ENCODE peak calls at places on chromosomes 13 and 19, in four cellular contexts. One of them, this sample, is unnamed.

GRCh38 chr13:46667687-46668281 is 114.8 kb downstream of the LRCH1 start:
- DNase-seq in K562: no peak
- DNase-seq in GM12878: no peak
- DNase-seq in H1: no peak
- DNase-seq in this sample: no peak

GRCh38 chr13:71218960-71219359 is 648.0 kb downstream of the DACH1 start:
- DNase-seq in K562: no peak
- DNase-seq in GM12878: no peak
- DNase-seq in H1: no peak
- DNase-seq in this sample: peak; percentile 7

GRCh38 chr19:50309396-50310125 is 19.6 kb downstream of the KCNC3 start:
- DNase-seq in K562: peak; percentile 62
- DNase-seq in GM12878: no peak
- DNase-seq in H1: no peak
- DNase-seq in this sample: no peak

GRCh38 chr13:50171585-50172282 is 156.5 kb downstream of the KCNRG start:
- DNase-seq in K562: no peak
- DNase-seq in GM12878: no peak
- DNase-seq in H1: no peak
- DNase-seq in this sample: no peak

GRCh38 chr19:21210037-21210621 is 68.3 kb downstream of the ZNF431 start:
- DNase-seq in K562: no peak
- DNase-seq in GM12878: no peak
- DNase-seq in H1: no peak
- DNase-seq in this sample: peak; percentile 86

GRCh38 chr13:95091755-95092154 is 209.5 kb downstream of the ABCC4 start:
- DNase-seq in K562: no peak
- DNase-seq in GM12878: no peak
- DNase-seq in H1: no peak
- DNase-seq in this sample: no peak

GRCh38 chr19:28638445-28638844 is 574.5 kb downstream of the UQCRFS1 start:
- DNase-seq in K562: no peak
- DNase-seq in GM12878: no peak
- DNase-seq in H1: no peak
- DNase-seq in this sample: no peak

GRCh38 chr13:74243637-74244526 is 109.7 kb upstream of the KLF12 start:
- DNase-seq in K562: no peak
- DNase-seq in GM12878: no peak
- DNase-seq in H1: no peak
- DNase-seq in this sample: no peak

GRCh38 chr19:16143399-16144215 is at the start of gene HSH2D:
- DNase-seq in K562: no peak
- DNase-seq in GM12878: peak; percentile 90
- DNase-seq in H1: peak; percentile 63
- DNase-seq in this sample: peak; percentile 45

GRCh38 chr19:15379996-15380647 is 535 bp upstream of the AKAP8 start:
- DNase-seq in K562: peak; percentile 61
- DNase-seq in GM12878: no peak
- DNase-seq in H1: peak; percentile 68
- DNase-seq in this sample: peak; percentile 48

GRCh38 chr13:47146136-47146535 is 249.3 kb upstream of the HTR2A start:
- DNase-seq in K562: no peak
- DNase-seq in GM12878: no peak
- DNase-seq in H1: no peak
- DNase-seq in this sample: no peak

GRCh38 chr13:48486362-48486761 is 46.5 kb downstream of the RCBTB2 start:
- DNase-seq in K562: no peak
- DNase-seq in GM12878: no peak
- DNase-seq in H1: no peak
- DNase-seq in this sample: no peak

GRCh38 chr13:73141292-73141771 is 82.5 kb downstream of the KLF5 start:
- DNase-seq in K562: no peak
- DNase-seq in GM12878: no peak
- DNase-seq in H1: no peak
- DNase-seq in this sample: peak; percentile 8

GRCh38 chr13:42876810-42877550 is 95.6 kb downstream of the FAM216B start:
- DNase-seq in K562: no peak
- DNase-seq in GM12878: no peak
- DNase-seq in H1: no peak
- DNase-seq in this sample: no peak

GRCh38 chr13:38636756-38637155 is 50.1 kb upstream of the FREM2 start:
- DNase-seq in K562: no peak
- DNase-seq in GM12878: no peak
- DNase-seq in H1: no peak
- DNase-seq in this sample: no peak

GRCh38 chr13:94169783-94170513 is 309.5 kb downstream of the DCT start:
- DNase-seq in K562: no peak
- DNase-seq in GM12878: no peak
- DNase-seq in H1: no peak
- DNase-seq in this sample: no peak

GRCh38 chr19:32976223-32976805 is 4.3 kb downstream of the FAAP24 start:
- DNase-seq in K562: peak; percentile 52
- DNase-seq in GM12878: no peak
- DNase-seq in H1: peak; percentile 31
- DNase-seq in this sample: peak; percentile 52

GRCh38 chr13:51643882-51644281 is 59.6 kb downstream of the WDFY2 start:
- DNase-seq in K562: no peak
- DNase-seq in GM12878: no peak
- DNase-seq in H1: no peak
- DNase-seq in this sample: peak; percentile 63

GRCh38 chr13:84433024-84433423 is 550.8 kb upstream of the SLITRK1 start:
- DNase-seq in K562: no peak
- DNase-seq in GM12878: no peak
- DNase-seq in H1: no peak
- DNase-seq in this sample: no peak

GRCh38 chr19:5001547-5002131 is 32.7 kb downstream of the KDM4B start:
- DNase-seq in K562: peak; percentile 71
- DNase-seq in GM12878: no peak
- DNase-seq in H1: no peak
- DNase-seq in this sample: peak; percentile 58

GRCh38 chr19:34960103-34960805 is 3.8 kb downstream of the ZNF792 start:
- DNase-seq in K562: no peak
- DNase-seq in GM12878: no peak
- DNase-seq in H1: no peak
- DNase-seq in this sample: no peak

GRCh38 chr19:18514800-18515682 is 6.8 kb downstream of the ELL start:
- DNase-seq in K562: no peak
- DNase-seq in GM12878: no peak
- DNase-seq in H1: no peak
- DNase-seq in this sample: peak; percentile 99

GRCh38 chr13:65268009-65268408 is 1962.1 kb downstream of the PCDH9 start:
- DNase-seq in K562: no peak
- DNase-seq in GM12878: no peak
- DNase-seq in H1: no peak
- DNase-seq in this sample: no peak

DNA sequence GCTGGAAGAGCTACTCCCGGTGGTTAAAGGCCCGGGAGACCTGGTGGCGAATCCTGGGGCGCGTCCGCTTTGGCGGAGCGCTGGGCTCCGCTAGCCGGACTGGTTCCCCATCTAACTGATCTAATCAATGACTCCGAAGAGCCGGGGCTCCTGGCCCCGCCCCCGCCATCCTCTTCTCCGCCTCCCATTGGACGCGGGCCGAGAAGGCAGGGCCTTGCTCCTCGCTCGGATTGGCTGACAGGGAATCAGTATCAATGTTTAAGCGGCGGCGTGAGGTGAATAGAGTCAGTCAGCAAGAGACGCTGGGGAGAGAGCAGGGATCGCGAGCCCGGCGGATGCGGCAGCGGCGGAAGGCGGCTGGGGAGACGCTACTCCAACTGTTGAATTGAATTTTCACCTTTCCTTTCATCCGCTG is 1.7 kb upstream of the PCDH17 start:
- DNase-seq in K562: peak; percentile 16
- DNase-seq in GM12878: no peak
- DNase-seq in H1: peak; percentile 93
- DNase-seq in this sample: no peak
- TF ChIP-seq POLR2A in K562: no peak
- TF ChIP-seq POLR2A in GM12878: no peak
- TF ChIP-seq POLR2A in H1: peak; percentile 98
- TF ChIP-seq POLR2A in this sample: no peak

GRCh38 chr13:30487075-30487470 is 21.3 kb upstream of the HMGB1 start:
- DNase-seq in K562: no peak
- DNase-seq in GM12878: no peak
- DNase-seq in H1: no peak
- DNase-seq in this sample: no peak

GRCh38 chr13:30481241-30481760 is 15.6 kb upstream of the HMGB1 start:
- DNase-seq in K562: no peak
- DNase-seq in GM12878: no peak
- DNase-seq in H1: no peak
- DNase-seq in this sample: no peak

GRCh38 chr13:30486230-30487074 is 20.7 kb upstream of the HMGB1 start:
- DNase-seq in K562: no peak
- DNase-seq in GM12878: no peak
- DNase-seq in H1: no peak
- DNase-seq in this sample: no peak
- TF ChIP-seq CREB1 in K562: no peak
- TF ChIP-seq CREB1 in GM12878: no peak
- TF ChIP-seq CREB1 in H1: no peak
- TF ChIP-seq CREB1 in this sample: no peak

DNA sequence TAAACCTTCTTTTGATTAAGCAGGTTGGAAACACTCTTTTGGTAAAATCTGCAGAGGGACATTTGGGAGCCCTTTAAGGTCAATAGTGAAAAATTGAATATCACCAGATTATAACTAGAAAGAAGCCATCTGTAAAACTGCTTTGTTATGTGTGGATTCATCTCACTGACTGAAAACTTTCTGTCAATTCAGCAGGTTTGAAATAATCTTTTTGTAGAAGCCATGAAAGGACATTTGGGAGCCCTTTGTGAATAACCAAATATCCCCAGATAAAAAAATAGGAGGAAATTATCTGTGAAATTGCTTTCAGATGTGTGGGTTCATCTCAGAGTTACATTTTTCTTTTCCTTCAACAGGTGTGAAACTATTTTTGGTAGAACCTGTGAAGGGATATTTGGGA is 1690.7 kb downstream of the UQCRFS1 start:
- DNase-seq in K562: no peak
- DNase-seq in GM12878: no peak
- DNase-seq in H1: no peak
- DNase-seq in this sample: no peak
- TF ChIP-seq POLR2A in K562: no peak
- TF ChIP-seq POLR2A in GM12878: no peak
- TF ChIP-seq POLR2A in H1: no peak
- TF ChIP-seq POLR2A in this sample: no peak

GRCh38 chr19:39481676-39482075 is 1.0 kb downstream of the TIMM50 start:
- DNase-seq in K562: no peak
- DNase-seq in GM12878: no peak
- DNase-seq in H1: no peak
- DNase-seq in this sample: no peak
- TF ChIP-seq CREB1 in K562: no peak
- TF ChIP-seq CREB1 in GM12878: no peak
- TF ChIP-seq CREB1 in H1: no peak
- TF ChIP-seq CREB1 in this sample: no peak

This sample was measured in HepG2.